ENCODE peak calls at places on chromosomes 4 and X, in four cellular contexts. One of them, this sample, is unnamed.

GRCh38 chr4:174284181-174284886 is 623 bp downstream of the CEP44 start:
- DNase-seq in A549: peak; percentile 68
- DNase-seq in K562: no peak
- DNase-seq in GM12878: no peak
- DNase-seq in this sample: peak; percentile 9

GRCh38 chr4:127131527-127131926 is 501.2 kb upstream of the INTU start:
- DNase-seq in A549: no peak
- DNase-seq in K562: no peak
- DNase-seq in GM12878: no peak
- DNase-seq in this sample: no peak

GRCh38 chr4:152258804-152259708 is 276.8 kb downstream of the FBXW7 start:
- DNase-seq in A549: peak; percentile 16
- DNase-seq in K562: no peak
- DNase-seq in GM12878: no peak
- DNase-seq in this sample: no peak

GRCh38 chrX:20240201-20240600 is 26.5 kb downstream of the RPS6KA3 start:
- DNase-seq in GM12878: no peak
- DNase-seq in A549: no peak
- DNase-seq in K562: no peak
- DNase-seq in this sample: no peak

GRCh38 chrX:105328773-105329172 is 108.3 kb upstream of the TEX13A start:
- DNase-seq in A549: no peak
- DNase-seq in GM12878: no peak
- DNase-seq in K562: no peak
- DNase-seq in this sample: no peak

GRCh38 chr4:130044788-130045531 is 949.0 kb downstream of the C4orf33 start:
- DNase-seq in GM12878: no peak
- DNase-seq in K562: no peak
- DNase-seq in A549: no peak
- DNase-seq in this sample: no peak

GRCh38 chr4:121217385-121217784 is 53.3 kb upstream of the TNIP3 start:
- DNase-seq in K562: no peak
- DNase-seq in GM12878: no peak
- DNase-seq in A549: no peak
- DNase-seq in this sample: peak; percentile 38

GRCh38 chr4:184288451-184289178 is 70.9 kb upstream of the ENPP6 start:
- DNase-seq in K562: no peak
- DNase-seq in GM12878: peak; percentile 91
- DNase-seq in A549: no peak
- DNase-seq in this sample: no peak

GRCh38 chr4:1285790-1286553 is 3.7 kb upstream of the MAEA start:
- DNase-seq in GM12878: no peak
- DNase-seq in A549: peak; percentile 48
- DNase-seq in K562: no peak
- DNase-seq in this sample: peak; percentile 68

GRCh38 chrX:40504801-40505605 is 75.8 kb upstream of the ATP6AP2 start:
- DNase-seq in A549: no peak
- DNase-seq in GM12878: peak; percentile 3
- DNase-seq in K562: no peak
- DNase-seq in this sample: no peak

GRCh38 chr4:149291463-149291862 is 524.2 kb downstream of the IQCM start:
- DNase-seq in K562: no peak
- DNase-seq in A549: no peak
- DNase-seq in GM12878: no peak
- DNase-seq in this sample: no peak

GRCh38 chrX:121755541-121755940 is 708.1 kb downstream of the GLUD2 start:
- DNase-seq in GM12878: no peak
- DNase-seq in K562: no peak
- DNase-seq in A549: peak; percentile 2
- DNase-seq in this sample: peak; percentile 6

GRCh38 chr4:142909908-142910307 is 63.8 kb upstream of the INPP4B start:
- DNase-seq in GM12878: no peak
- DNase-seq in K562: no peak
- DNase-seq in A549: no peak
- DNase-seq in this sample: no peak

GRCh38 chr4:22191565-22192301 is 243.2 kb upstream of the KCNIP4 start:
- DNase-seq in GM12878: no peak
- DNase-seq in A549: no peak
- DNase-seq in K562: no peak
- DNase-seq in this sample: peak; percentile 9

GRCh38 chrX:153379971-153380581 is 21.1 kb downstream of the PNMA6E start:
- DNase-seq in A549: no peak
- DNase-seq in K562: no peak
- DNase-seq in GM12878: no peak
- DNase-seq in this sample: no peak

GRCh38 chrX:102835504-102836146 is 101.4 kb upstream of the RAB40AL start:
- DNase-seq in K562: peak; percentile 11
- DNase-seq in GM12878: no peak
- DNase-seq in A549: peak; percentile 45
- DNase-seq in this sample: peak; percentile 12

GRCh38 chr4:76997454-76997853 is 47.9 kb downstream of the SEPTIN11 start:
- DNase-seq in A549: no peak
- DNase-seq in K562: no peak
- DNase-seq in GM12878: no peak
- DNase-seq in this sample: no peak

GRCh38 chr4:95248713-95249401 is 299.9 kb downstream of the UNC5C start:
- DNase-seq in K562: peak; percentile 18
- DNase-seq in GM12878: no peak
- DNase-seq in A549: no peak
- DNase-seq in this sample: peak; percentile 22

GRCh38 chr4:8088966-8089491 is 69.6 kb downstream of the ABLIM2 start:
- DNase-seq in K562: no peak
- DNase-seq in A549: no peak
- DNase-seq in GM12878: no peak
- DNase-seq in this sample: no peak

DNA sequence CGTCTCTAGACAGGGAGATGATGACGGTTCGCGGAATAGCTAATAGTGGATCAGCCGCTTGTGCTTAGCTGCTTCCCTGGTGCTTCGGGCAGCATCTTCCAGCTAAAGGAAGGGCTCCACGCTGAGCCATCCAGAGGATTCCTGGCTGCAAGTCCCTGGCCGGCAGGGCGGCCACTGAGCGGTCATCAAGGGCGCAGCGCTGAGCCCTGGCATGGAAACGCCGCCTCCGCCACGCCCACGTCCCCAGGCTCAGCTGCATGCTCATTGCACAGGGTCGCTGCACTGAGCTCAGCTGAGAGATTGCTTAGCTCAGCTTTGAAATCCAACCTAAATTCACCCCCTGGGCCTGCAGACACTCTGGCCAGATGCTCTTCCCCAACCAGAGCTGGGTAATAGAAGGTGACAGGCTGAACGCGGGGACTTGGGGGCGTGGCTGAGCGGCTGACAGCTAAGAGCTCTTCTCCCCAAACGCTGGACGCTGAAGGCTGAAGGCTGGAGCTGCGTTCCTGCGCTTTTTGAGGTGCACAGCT is 118.2 kb upstream of the KIT start:
- DNase-seq in GM12878: no peak
- DNase-seq in A549: peak; percentile 30
- DNase-seq in K562: peak; percentile 20
- DNase-seq in this sample: no peak
- H3K4me3 ChIP-seq in GM12878: no peak overlapping the region
- H3K4me3 ChIP-seq in A549: peak overlapping the region; percentile 33
- H3K4me3 ChIP-seq in K562: peak overlapping the region; percentile 23
- H3K4me3 ChIP-seq in this sample: no peak overlapping the region

DNA sequence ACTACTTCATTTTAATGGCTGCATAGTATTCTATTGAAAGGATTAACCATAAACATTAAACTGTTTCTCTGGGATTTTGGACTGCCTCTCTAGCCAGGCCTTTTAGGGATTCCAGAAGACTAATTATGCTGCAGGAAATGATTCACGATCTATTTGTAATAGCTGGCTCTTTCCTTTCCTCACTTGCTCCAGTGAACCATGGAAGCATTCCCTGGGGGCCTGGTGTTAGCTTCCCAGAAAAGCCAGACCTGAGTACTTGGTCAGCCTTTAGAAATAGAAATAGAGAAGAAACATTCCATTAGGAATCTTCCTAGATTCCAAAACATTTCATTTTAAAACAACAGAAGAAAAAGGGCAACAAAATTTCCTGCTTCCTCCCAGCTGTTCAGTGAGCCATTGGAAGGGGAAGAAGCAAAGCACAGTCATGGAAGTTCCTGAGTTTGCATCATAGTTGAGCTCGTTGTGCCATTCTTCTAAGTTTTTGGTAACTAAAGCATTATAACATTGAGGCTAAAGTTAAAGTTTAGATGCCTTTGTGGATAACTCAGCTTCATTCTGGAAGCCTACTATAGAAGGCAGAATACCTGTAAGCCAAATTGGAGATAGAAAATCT is 83.5 kb downstream of the NPNT start:
- DNase-seq in A549: no peak
- DNase-seq in GM12878: no peak
- DNase-seq in K562: no peak
- DNase-seq in this sample: no peak
- TF ChIP-seq MYC in A549: no peak
- TF ChIP-seq MYC in GM12878: no peak
- TF ChIP-seq MYC in K562: no peak
- TF ChIP-seq MYC in this sample: no peak

DNA sequence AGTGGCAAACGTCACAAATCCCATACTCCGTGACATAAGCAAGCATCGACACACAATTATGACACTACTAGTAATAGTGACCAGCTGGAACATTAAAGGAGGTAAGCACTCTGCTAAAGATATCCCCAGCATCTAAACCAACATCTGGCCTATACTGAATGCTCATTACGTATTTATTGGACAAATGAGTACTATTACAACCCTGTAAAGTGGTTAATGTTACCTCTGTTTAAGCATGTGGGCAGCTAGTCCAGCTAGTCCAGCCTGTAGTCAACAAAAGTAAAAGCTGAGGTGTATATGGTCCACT is 419 bp upstream of the RPGR start:
- DNase-seq in K562: no peak
- DNase-seq in A549: no peak
- DNase-seq in GM12878: no peak
- DNase-seq in this sample: no peak
- H3K4me3 ChIP-seq in K562: peak overlapping the region; percentile 93
- H3K4me3 ChIP-seq in A549: peak overlapping the region; percentile 51
- H3K4me3 ChIP-seq in GM12878: peak overlapping the region; percentile 18
- H3K4me3 ChIP-seq in this sample: peak overlapping the region; percentile 57

GRCh38 chr4:26992657-26993361 is 132.2 kb downstream of the STIM2 start:
- DNase-seq in GM12878: peak; percentile 72
- DNase-seq in A549: no peak
- DNase-seq in K562: peak; percentile 11
- DNase-seq in this sample: peak; percentile 78
- TF ChIP-seq MYC in GM12878: no peak
- TF ChIP-seq MYC in A549: no peak
- TF ChIP-seq MYC in K562: no peak
- TF ChIP-seq MYC in this sample: no peak

GRCh38 chr4:139743027-139743426 is 77.4 kb downstream of the MGST2 start:
- DNase-seq in K562: no peak
- DNase-seq in A549: no peak
- DNase-seq in GM12878: no peak
- DNase-seq in this sample: no peak

GRCh38 chr4:139745111-139745639 is 79.6 kb downstream of the MGST2 start:
- DNase-seq in A549: no peak
- DNase-seq in GM12878: no peak
- DNase-seq in K562: no peak
- DNase-seq in this sample: no peak

GRCh38 chr4:139746430-139746829 is 80.8 kb downstream of the MGST2 start:
- DNase-seq in GM12878: no peak
- DNase-seq in A549: no peak
- DNase-seq in K562: no peak
- DNase-seq in this sample: no peak

GRCh38 chr4:139740531-139741041 is 75.0 kb downstream of the MGST2 start:
- DNase-seq in K562: no peak
- DNase-seq in GM12878: no peak
- DNase-seq in A549: peak; percentile 68
- DNase-seq in this sample: peak; percentile 62

DNA sequence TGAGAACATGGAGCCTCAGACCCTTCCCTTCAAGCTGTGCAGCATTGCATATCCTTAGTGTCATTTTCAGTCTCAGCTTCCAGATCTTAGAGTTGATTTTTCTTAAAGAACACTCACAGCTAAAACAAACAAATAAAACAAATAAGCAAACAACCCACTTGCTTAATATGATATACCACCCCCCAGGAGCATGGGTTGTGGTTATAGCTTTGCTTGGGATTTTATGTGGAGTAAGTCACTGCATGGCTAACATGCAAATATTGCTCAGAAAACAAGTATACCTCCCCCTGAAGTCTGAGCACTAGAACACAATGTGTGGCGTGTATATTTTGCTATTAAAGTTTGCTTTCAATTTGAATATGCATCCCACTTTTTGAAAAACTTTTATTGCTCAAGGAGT is 78.6 kb downstream of the MGST2 start:
- DNase-seq in A549: no peak
- DNase-seq in K562: no peak
- DNase-seq in GM12878: no peak
- DNase-seq in this sample: no peak
- H3K4me3 ChIP-seq in A549: no peak overlapping the region
- H3K4me3 ChIP-seq in K562: no peak overlapping the region
- H3K4me3 ChIP-seq in GM12878: no peak overlapping the region
- H3K4me3 ChIP-seq in this sample: no peak overlapping the region

GRCh38 chrX:130111220-130111934 is 1.1 kb upstream of the ELF4 start:
- DNase-seq in K562: no peak
- DNase-seq in GM12878: no peak
- DNase-seq in A549: peak; percentile 10
- DNase-seq in this sample: peak; percentile 46

GRCh38 chrX:130110379-130111219 is at the start of gene ELF4:
- DNase-seq in GM12878: no peak
- DNase-seq in K562: peak; percentile 78
- DNase-seq in A549: peak; percentile 70
- DNase-seq in this sample: peak; percentile 85

GRCh38 chrX:130111935-130112221 is 1.6 kb upstream of the ELF4 start:
- DNase-seq in GM12878: no peak
- DNase-seq in A549: no peak
- DNase-seq in K562: peak; percentile 27
- DNase-seq in this sample: peak; percentile 56

GRCh38 chrX:130117166-130117565 is 6.9 kb upstream of the ELF4 start:
- DNase-seq in K562: no peak
- DNase-seq in A549: no peak
- DNase-seq in GM12878: no peak
- DNase-seq in this sample: no peak

GRCh38 chrX:130114141-130114561 is 3.9 kb upstream of the ELF4 start:
- DNase-seq in GM12878: no peak
- DNase-seq in A549: no peak
- DNase-seq in K562: peak; percentile 28
- DNase-seq in this sample: no peak
- TF ChIP-seq MYC in GM12878: no peak
- TF ChIP-seq MYC in A549: no peak
- TF ChIP-seq MYC in K562: no peak
- TF ChIP-seq MYC in this sample: no peak